ENCODE peak calls at places on chromosome 4, in seven cellular contexts. K, M, J, X, S, H and B are unnamed samples.

GRCh38 chr4:85725727-85726170 is 250.8 kb downstream of the ARHGAP24 start:
- DNase-seq in K (no peak), S (no peak), M (peak; percentile 35), J (no peak), H (no peak), X (peak; percentile 30), B (no peak)

GRCh38 chr4:41957634-41958033 is 22.4 kb downstream of the TMEM33 start:
- DNase-seq in X (peak; percentile 10), J (no peak), K (peak; percentile 27), H (peak; percentile 28), M (peak; percentile 56), S (no peak), B (no peak)

GRCh38 chr4:26235500-26235899 is 85.3 kb upstream of the RBPJ start:
- DNase-seq in X (peak; percentile 54), K (peak; percentile 91), M (no peak), S (peak; percentile 37), H (peak; percentile 88), J (no peak), B (peak; percentile 91)

GRCh38 chr4:78659264-78659663 is 107.7 kb downstream of the ANXA3 start:
- DNase-seq in J (no peak), M (no peak), S (no peak), K (no peak), X (no peak), H (no peak), B (no peak)

GRCh38 chr4:122476745-122477144 is 20.2 kb upstream of the IL2 start:
- DNase-seq in S (no peak), M (no peak), H (no peak), K (no peak), X (no peak), J (no peak), B (no peak)

GRCh38 chr4:110753461-110753860 is 130.6 kb upstream of the PITX2 start:
- DNase-seq in M (no peak), S (no peak), H (no peak), X (no peak), K (no peak), J (no peak), B (no peak)

GRCh38 chr4:153409924-153410501 is 56.1 kb upstream of the TMEM131L start:
- DNase-seq in K (no peak), H (no peak), J (no peak), M (no peak), X (no peak), S (no peak), B (no peak)

GRCh38 chr4:157204634-157205244 is 15.8 kb upstream of the GRIA2 start:
- DNase-seq in S (no peak), H (peak; percentile 14), K (no peak), X (peak; percentile 31), M (peak; percentile 30), J (no peak), B (no peak)

GRCh38 chr4:185624248-185624568 is 88.9 kb upstream of the PDLIM3 start:
- DNase-seq in H (no peak), M (no peak), K (no peak), S (no peak), J (no peak), X (no peak), B (no peak)

GRCh38 chr4:7362862-7363430 is 71.8 kb downstream of the PSAPL1 start:
- DNase-seq in K (no peak), S (no peak), M (no peak), X (no peak), H (no peak), J (no peak), B (no peak)

GRCh38 chr4:176778491-176778890 is 14.2 kb downstream of the VEGFC start:
- DNase-seq in M (no peak), J (no peak), X (no peak), K (peak; percentile 79), H (peak; percentile 82), S (no peak), B (no peak)

GRCh38 chr4:156598138-156598681 is 373.4 kb downstream of the PDGFC start:
- DNase-seq in M (peak; percentile 11), H (no peak), K (peak; percentile 39), J (no peak), X (peak; percentile 11), S (no peak), B (no peak)

GRCh38 chr4:17702666-17703065 is 78.8 kb downstream of the FAM184B start:
- DNase-seq in J (no peak), K (no peak), M (no peak), S (no peak), X (peak; percentile 34), H (no peak), B (peak; percentile 40)

GRCh38 chr4:112766422-112766821 is 129.5 kb downstream of the LARP7 start:
- DNase-seq in X (peak; percentile 49), S (no peak), K (peak; percentile 23), M (peak; percentile 13), H (peak; percentile 49), J (no peak), B (no peak)
- TF ChIP-seq CTCF in X (peak; percentile 54), S (peak; percentile 53), K (peak; percentile 41), M (peak; percentile 55), H (peak; percentile 61), J (peak; percentile 51), B (peak; percentile 55)

GRCh38 chr4:104352211-104352610 is 142.5 kb downstream of the CXXC4 start:
- DNase-seq in H (peak; percentile 16), J (no peak), M (no peak), X (no peak), S (no peak), K (peak; percentile 3), B (no peak)
- TF ChIP-seq CTCF in H (peak; percentile 26), J (no peak), M (no peak), X (no peak), S (no peak), K (peak; percentile 38), B (no peak)

DNA sequence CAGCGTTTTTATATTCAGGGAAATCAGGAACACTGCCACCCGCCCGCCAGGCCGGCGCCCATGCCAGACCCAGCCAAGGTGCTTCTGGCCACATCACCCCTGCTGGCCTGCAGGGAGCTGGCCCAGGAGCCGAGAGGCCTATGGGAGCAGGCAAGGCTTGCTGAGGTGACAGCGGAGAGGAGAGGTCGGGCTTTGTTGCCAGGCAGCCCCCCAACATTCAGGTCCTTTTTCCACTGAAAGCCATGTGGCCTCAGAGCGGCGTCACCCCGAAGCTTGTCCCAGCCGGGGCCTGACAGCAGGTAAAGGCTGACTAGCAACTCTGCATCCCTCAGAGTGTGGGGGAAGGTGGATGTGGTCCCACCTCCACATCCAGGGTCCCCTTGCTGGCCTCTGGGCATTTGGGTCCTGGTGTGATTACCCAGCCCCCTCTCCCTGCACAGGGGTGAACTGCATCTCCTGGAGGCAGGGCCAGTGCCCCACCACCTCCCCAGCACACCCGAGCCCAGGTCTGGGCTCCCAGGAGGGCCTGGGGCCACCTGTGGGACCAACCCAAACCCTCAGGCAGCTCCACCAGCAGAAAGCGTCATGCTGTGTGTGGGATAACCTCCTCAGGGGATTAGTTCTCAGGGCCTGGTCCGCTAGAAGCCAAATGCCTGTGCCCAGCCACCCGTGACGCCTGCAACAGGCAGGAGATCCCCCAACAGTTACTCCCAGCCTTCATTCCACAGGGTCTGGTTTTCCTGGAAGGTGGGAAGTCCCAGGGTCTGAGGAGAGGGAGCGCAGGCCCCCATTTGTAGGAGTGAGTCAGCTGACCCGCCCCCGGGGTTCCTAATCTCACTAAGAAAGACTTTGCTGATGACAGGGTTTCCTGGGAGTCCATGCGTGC is at the start of gene PDE6B:
- DNase-seq in S (no peak), J (no peak), H (no peak), X (no peak), K (no peak), M (no peak), B (no peak)
- TF ChIP-seq CTCF in S (no peak), J (no peak), H (no peak), X (no peak), K (no peak), M (no peak), B (no peak)

GRCh38 chr4:34261799-34262314 is 1982.5 kb downstream of the ARAP2 start:
- DNase-seq in H (no peak), S (no peak), X (no peak), J (no peak), M (no peak), K (peak; percentile 5), B (no peak)
- TF ChIP-seq CTCF in H (no peak), S (no peak), X (no peak), J (no peak), M (no peak), K (no peak), B (no peak)

DNA sequence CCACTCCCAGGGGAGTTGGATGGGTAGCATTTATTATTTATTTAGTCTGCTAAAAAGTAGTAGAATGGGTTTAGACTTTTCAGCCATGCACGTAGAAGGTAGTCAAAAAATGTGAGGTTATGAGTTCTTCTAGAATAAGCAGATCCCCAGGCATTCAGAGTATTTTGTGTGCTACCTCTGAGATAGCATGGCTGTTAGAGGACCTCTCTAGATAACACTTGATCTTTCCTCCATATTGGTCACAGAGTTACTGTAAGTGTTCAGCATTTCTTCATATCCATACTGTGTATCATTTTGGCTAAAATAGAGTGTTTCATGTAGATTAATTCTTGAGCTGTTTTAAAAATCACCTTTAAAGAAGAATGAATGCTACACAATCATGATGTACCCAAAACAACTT is 58.4 kb downstream of the KLHL5 start:
- DNase-seq in S (no peak), K (no peak), M (no peak), H (no peak), J (no peak), X (no peak), B (no peak)
- TF ChIP-seq CTCF in S (no peak), K (no peak), M (no peak), H (no peak), J (no peak), X (no peak), B (no peak)

GRCh38 chr4:115343171-115343570 is 229.8 kb upstream of the NDST4 start:
- DNase-seq in J (no peak), K (no peak), X (no peak), S (no peak), M (no peak), H (no peak), B (no peak)
- TF ChIP-seq CTCF in J (no peak), K (no peak), X (no peak), S (no peak), M (no peak), H (no peak), B (no peak)

DNA sequence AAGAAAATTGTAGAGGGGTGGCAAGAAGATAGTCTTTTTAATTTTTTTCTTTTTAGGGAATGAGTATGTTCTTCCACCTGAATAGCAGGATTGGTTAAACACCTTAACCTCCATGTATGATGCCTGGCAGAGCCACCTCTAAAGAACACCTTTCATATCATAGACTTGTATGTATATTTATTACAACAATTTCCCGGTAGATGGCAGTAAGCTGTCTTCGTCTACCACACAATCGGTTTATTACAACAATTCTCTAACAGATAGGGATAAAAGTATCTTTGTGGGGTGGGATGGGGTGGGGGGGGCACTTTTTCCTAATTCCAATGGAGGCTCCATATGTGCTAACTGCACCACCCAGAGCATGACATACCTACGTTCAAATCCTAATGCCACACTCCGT is 255.5 kb downstream of the LDB2 start:
- DNase-seq in M (no peak), X (no peak), H (peak; percentile 5), J (no peak), K (no peak), S (no peak), B (no peak)
- TF ChIP-seq CTCF in M (no peak), X (peak; percentile 3), H (no peak), J (no peak), K (no peak), S (no peak), B (no peak)